ENCODE peak calls at places on chromosomes 11 and 22, in six cellular contexts. C is cardiac muscle cell, R is IMR-90, E is foreskin fibroblast, G is ovary, T is thoracic aorta. D is an unnamed sample.

GRCh38 chr11:28757725-28758515 is 649.7 kb downstream of the METTL15 start:
- DNase-seq in R (peak), G (no peak), C (peak), T (no peak), E (peak), D (no peak)

GRCh38 chr11:1258401-1259075 is 35.7 kb downstream of the MUC5B start:
- DNase-seq in E (no peak), G (no peak), C (no peak), R (no peak), T (no peak), D (no peak)

GRCh38 chr11:42768576-42768975 is 543.2 kb upstream of the API5 start:
- DNase-seq in C (no peak), T (no peak), R (no peak), G (no peak), E (no peak), D (no peak)

GRCh38 chr11:2445107-2445947 is 519 bp downstream of the KCNQ1 start:
- DNase-seq in E (no peak), C (no peak), G (no peak), R (no peak), T (no peak), D (no peak)

GRCh38 chr11:83648610-83649467 is 362.7 kb upstream of the CCDC90B start:
- DNase-seq in R (no peak), E (peak), G (no peak), T (no peak), C (no peak), D (no peak)

GRCh38 chr22:38338772-38339379 is 21.6 kb upstream of the CSNK1E start:
- DNase-seq in G (no peak), T (no peak), R (no peak), E (peak), C (no peak), D (no peak)

GRCh38 chr11:15941206-15941770 is 415.1 kb downstream of the SOX6 start:
- DNase-seq in E (peak), T (no peak), C (peak), R (no peak), G (no peak), D (no peak)

GRCh38 chr11:117185739-117186430 is 7.3 kb downstream of the SIDT2 start:
- DNase-seq in T (no peak), C (no peak), E (no peak), G (no peak), R (no peak), D (peak)

GRCh38 chr22:40156001-40156516 is 21.7 kb upstream of the TNRC6B start:
- DNase-seq in G (peak), C (peak), R (peak), T (no peak), E (peak), D (no peak)

GRCh38 chr11:3139481-3140290 is 25.4 kb downstream of the OSBPL5 start:
- DNase-seq in T (no peak), R (no peak), E (no peak), C (no peak), G (no peak), D (no peak)

GRCh38 chr22:39179401-39179827 is 26.9 kb upstream of the CBX7 start:
- DNase-seq in E (no peak), G (no peak), R (no peak), T (no peak), C (peak), D (no peak)

GRCh38 chr11:10050561-10050960 is 243.5 kb downstream of the SBF2 start:
- DNase-seq in T (no peak), G (no peak), E (peak), R (peak), C (no peak), D (no peak)

GRCh38 chr11:60942207-60942606 is 9.8 kb downstream of the SLC15A3 start:
- DNase-seq in R (no peak), T (no peak), C (no peak), G (no peak), E (no peak), D (no peak)

GRCh38 chr22:38172489-38173155 is 9.0 kb downstream of the PLA2G6 start:
- DNase-seq in T (no peak), R (peak), C (peak), E (peak), G (no peak), D (peak)

GRCh38 chr22:49404020-49404419 is 423.7 kb downstream of the BRD1 start:
- DNase-seq in E (no peak), T (no peak), G (no peak), C (no peak), R (no peak), D (peak)

GRCh38 chr11:93085097-93085496 is 112.7 kb downstream of the SLC36A4 start:
- DNase-seq in R (peak), C (peak), G (no peak), E (no peak), T (no peak), D (no peak)

GRCh38 chr22:37985751-37986281 is 1.5 kb upstream of the SOX10 start:
- DNase-seq in C (no peak), E (no peak), R (no peak), T (no peak), G (no peak), D (peak)

GRCh38 chr11:47264119-47264915 is 5.6 kb upstream of the MADD start:
- DNase-seq in C (no peak), G (no peak), R (peak), T (no peak), E (peak), D (no peak)

GRCh38 chr22:22598144-22598543 is 39.1 kb upstream of the PRAME start:
- DNase-seq in C (no peak), E (no peak), R (no peak), T (no peak), G (no peak), D (no peak)

GRCh38 chr11:66227700-66228099 is 40.7 kb upstream of the RAB1B start:
- DNase-seq in C (no peak), G (no peak), T (no peak), R (no peak), E (no peak), D (no peak)

GRCh38 chr11:132439711-132440300 is 1069.4 kb downstream of the NTM start:
- DNase-seq in E (no peak), G (no peak), T (no peak), C (no peak), R (no peak), D (no peak)

GRCh38 chr11:115711021-115711420 is 206.8 kb upstream of the CADM1 start:
- DNase-seq in T (no peak), G (no peak), C (no peak), E (no peak), R (no peak), D (no peak)

GRCh38 chr11:66113132-66113856 is 43.2 kb downstream of the PACS1 start:
- DNase-seq in R (peak), G (no peak), E (peak), C (peak), T (no peak), D (no peak)

GRCh38 chr11:101748572-101748971 is 164.8 kb upstream of the TRPC6 start:
- DNase-seq in G (no peak), R (no peak), T (no peak), C (no peak), E (no peak), D (no peak)

GRCh38 chr22:20107951-20108756 is 7.8 kb upstream of the RANBP1 start:
- DNase-seq in C (no peak), T (no peak), E (no peak), R (no peak), G (no peak), D (no peak)

GRCh38 chr11:10379433-10379832 is 74.6 kb downstream of the ADM start:
- DNase-seq in E (peak), R (peak), T (no peak), G (no peak), C (peak), D (no peak)

GRCh38 chr11:109795234-109795633 is 298.0 kb upstream of the ZC3H12C start:
- DNase-seq in R (peak), E (peak), C (no peak), T (no peak), G (no peak), D (no peak)

GRCh38 chr11:1785749-1786261 is 22.1 kb upstream of the CTSD start:
- DNase-seq in T (no peak), C (no peak), G (no peak), R (no peak), E (peak), D (no peak)

GRCh38 chr22:41873391-41873790 is 40.5 kb downstream of the SREBF2 start:
- DNase-seq in E (no peak), R (no peak), C (no peak), T (no peak), G (no peak), D (no peak)

GRCh38 chr22:22480940-22481339 is 27.6 kb downstream of the ZNF280B start:
- DNase-seq in C (no peak), G (no peak), E (no peak), R (no peak), T (no peak), D (no peak)

GRCh38 chr22:23817146-23817545 is 21.7 kb downstream of the DERL3 start:
- DNase-seq in R (no peak), G (no peak), E (no peak), C (no peak), T (no peak), D (no peak)

GRCh38 chr22:21571679-21572078 is 4.2 kb downstream of the UBE2L3 start:
- DNase-seq in E (no peak), C (no peak), T (no peak), G (no peak), R (no peak), D (no peak)

GRCh38 chr11:63802637-63803414 is 10.4 kb upstream of the SPINDOC start:
- DNase-seq in R (peak), G (no peak), T (no peak), E (peak), C (peak), D (no peak)

DNA sequence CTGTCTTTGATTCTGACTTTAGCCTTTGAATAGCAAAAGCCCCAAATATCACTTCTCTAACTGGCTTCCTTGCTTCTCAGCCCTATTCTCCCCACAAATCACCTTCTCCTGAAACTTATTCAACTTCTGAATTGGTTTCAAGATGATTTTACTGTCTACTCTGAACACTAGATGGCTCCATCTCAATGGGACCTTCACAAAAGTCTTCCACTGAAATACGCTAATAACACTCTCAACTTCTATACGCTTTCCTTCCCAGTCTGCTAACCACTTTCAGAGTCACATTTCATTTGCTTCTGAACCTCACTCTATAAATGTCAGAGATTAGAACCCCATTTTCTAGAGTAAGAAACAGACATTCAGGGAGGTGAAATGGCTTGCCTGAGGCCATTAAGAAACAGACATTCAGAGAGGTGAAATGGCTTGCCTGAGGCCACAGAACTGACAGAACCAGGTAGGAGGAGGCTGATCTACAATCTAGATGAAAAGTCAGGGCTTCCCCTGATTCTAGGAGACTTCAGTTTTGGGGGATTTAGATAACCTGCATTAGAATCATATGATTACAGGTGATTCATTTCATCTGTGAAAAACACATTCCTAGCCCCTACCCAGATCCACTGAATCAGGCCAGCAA is 20.6 kb downstream of the MORC2 start:
- DNase-seq in G (no peak), R (peak), T (no peak), C (peak), E (peak), D (no peak)
- TF ChIP-seq CTCF in G (peak), R (peak), T (peak), C (peak), E (peak), D (peak)

DNA sequence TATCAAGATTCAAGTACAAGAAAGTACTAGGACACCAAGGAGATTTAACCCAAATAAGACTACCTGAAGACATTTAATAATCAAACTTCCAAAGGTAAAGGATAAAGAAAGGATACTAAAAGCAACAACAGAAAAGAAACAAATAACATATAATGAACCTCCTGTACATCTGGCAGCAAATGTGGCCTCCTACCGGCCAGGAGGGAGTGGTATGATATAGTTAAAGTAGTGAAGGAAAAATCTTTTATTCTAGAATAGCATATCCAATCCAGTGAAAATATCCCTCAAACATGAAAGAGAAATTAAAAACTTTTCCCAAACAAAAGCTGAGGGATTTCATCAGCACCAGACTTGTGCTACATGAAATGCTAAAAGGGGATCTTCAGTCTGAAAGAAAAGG is 104.7 kb upstream of the GUCY1A2 start:
- DNase-seq in R (no peak), G (no peak), T (no peak), C (peak), E (no peak), D (no peak)
- TF ChIP-seq CTCF in R (no peak), G (no peak), T (no peak), C (peak), E (peak), D (no peak)

GRCh38 chr11:67482275-67482735 is 521 bp upstream of the AIP start:
- DNase-seq in R (no peak), C (no peak), T (no peak), G (no peak), E (no peak), D (no peak)

GRCh38 chr11:67484847-67485311 is 2.1 kb downstream of the AIP start:
- DNase-seq in R (no peak), T (no peak), C (no peak), G (no peak), E (no peak), D (no peak)

GRCh38 chr11:67483498-67483798 is 622 bp downstream of the AIP start:
- DNase-seq in E (no peak), T (no peak), R (no peak), C (no peak), G (no peak), D (no peak)

GRCh38 chr11:67483901-67484665 is 1.3 kb downstream of the AIP start:
- DNase-seq in E (no peak), C (no peak), R (no peak), G (no peak), T (no peak), D (no peak)

DNA sequence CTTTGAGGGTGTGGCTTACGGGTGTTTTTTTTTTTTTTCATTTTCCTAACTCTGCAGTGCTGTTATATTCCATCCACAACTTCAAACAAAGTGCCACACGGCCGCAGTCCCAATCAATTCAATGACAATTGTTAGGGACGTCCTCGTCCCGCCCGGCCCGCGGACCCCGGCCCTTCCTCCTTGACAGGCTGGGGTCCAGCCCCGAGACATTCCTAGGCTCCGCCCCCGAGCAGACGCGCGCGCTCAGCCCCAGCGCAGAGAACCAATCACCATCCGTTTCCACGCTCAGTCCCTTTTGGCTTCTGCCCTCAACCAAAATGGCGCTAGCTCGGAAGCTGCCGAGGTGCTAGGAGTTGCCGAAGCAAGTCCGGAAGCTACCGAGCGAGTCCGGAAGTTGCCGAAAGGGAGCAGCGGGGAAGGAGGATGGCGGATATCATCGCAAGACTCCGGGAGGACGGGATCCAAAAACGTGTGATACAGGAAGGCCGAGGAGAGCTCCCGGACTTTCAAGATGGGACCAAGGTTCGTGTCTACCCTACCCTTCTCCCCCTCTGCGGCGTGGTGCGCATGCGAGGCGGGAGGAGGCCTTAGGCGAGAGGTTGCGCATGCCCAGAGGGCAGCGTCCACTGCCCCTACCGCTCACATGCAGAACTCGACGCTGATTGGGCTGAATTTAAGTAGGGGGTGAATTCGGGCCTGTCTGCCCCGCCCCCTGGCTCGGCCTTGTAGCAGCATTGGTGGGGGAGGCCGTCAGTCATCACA is at the start of gene AIP:
- DNase-seq in E (peak), C (peak), R (peak), T (peak), G (peak), D (peak)
- TF ChIP-seq CTCF in E (no peak), C (peak), R (no peak), T (no peak), G (peak), D (peak)

GRCh38 chr22:46937185-46937584 is 174.7 kb downstream of the TBC1D22A start:
- DNase-seq in G (no peak), E (no peak), T (no peak), R (no peak), C (no peak), D (no peak)
- TF ChIP-seq CTCF in G (no peak), E (no peak), T (no peak), R (no peak), C (no peak), D (no peak)

GRCh38 chr11:68388595-68389198 is 71.9 kb upstream of the PPP6R3 start:
- DNase-seq in E (no peak), T (no peak), R (no peak), C (no peak), G (no peak), D (no peak)

GRCh38 chr11:68385128-68385527 is 72.7 kb downstream of the LRP5 start:
- DNase-seq in C (no peak), G (no peak), T (no peak), R (no peak), E (no peak), D (no peak)

GRCh38 chr11:68386331-68386978 is 74.1 kb downstream of the LRP5 start:
- DNase-seq in G (no peak), C (no peak), E (no peak), R (no peak), T (no peak), D (no peak)

GRCh38 chr11:68390315-68390714 is 70.2 kb upstream of the PPP6R3 start:
- DNase-seq in T (no peak), R (no peak), G (no peak), C (no peak), E (no peak), D (no peak)

GRCh38 chr11:68387840-68388239 is 72.7 kb upstream of the PPP6R3 start:
- DNase-seq in R (no peak), C (no peak), E (no peak), G (no peak), T (no peak), D (no peak)
- TF ChIP-seq CTCF in R (no peak), C (no peak), E (no peak), G (no peak), T (no peak), D (no peak)

GRCh38 chr11:17538731-17539130 is 5.5 kb downstream of the USH1C start:
- DNase-seq in E (no peak), T (no peak), R (no peak), G (no peak), C (no peak), D (no peak)
- TF ChIP-seq CTCF in E (no peak), T (no peak), R (no peak), G (no peak), C (no peak), D (no peak)

GRCh38 chr11:133984828-133985227 is 28.1 kb upstream of the IGSF9B start:
- DNase-seq in T (no peak), E (no peak), R (no peak), C (no peak), G (no peak), D (no peak)

GRCh38 chr11:133985981-133986380 is 29.2 kb upstream of the IGSF9B start:
- DNase-seq in C (no peak), R (no peak), G (no peak), T (no peak), E (no peak), D (no peak)

GRCh38 chr11:133982901-133983300 is 26.1 kb upstream of the IGSF9B start:
- DNase-seq in R (no peak), E (no peak), T (no peak), C (no peak), G (no peak), D (no peak)

GRCh38 chr11:133982151-133982550 is 25.4 kb upstream of the IGSF9B start:
- DNase-seq in R (no peak), T (no peak), G (no peak), E (no peak), C (no peak), D (no peak)

GRCh38 chr11:133983660-133984316 is 27.0 kb upstream of the IGSF9B start:
- DNase-seq in E (no peak), T (no peak), C (no peak), G (no peak), R (no peak), D (no peak)
- TF ChIP-seq CTCF in E (no peak), T (no peak), C (no peak), G (no peak), R (no peak), D (no peak)

DNA sequence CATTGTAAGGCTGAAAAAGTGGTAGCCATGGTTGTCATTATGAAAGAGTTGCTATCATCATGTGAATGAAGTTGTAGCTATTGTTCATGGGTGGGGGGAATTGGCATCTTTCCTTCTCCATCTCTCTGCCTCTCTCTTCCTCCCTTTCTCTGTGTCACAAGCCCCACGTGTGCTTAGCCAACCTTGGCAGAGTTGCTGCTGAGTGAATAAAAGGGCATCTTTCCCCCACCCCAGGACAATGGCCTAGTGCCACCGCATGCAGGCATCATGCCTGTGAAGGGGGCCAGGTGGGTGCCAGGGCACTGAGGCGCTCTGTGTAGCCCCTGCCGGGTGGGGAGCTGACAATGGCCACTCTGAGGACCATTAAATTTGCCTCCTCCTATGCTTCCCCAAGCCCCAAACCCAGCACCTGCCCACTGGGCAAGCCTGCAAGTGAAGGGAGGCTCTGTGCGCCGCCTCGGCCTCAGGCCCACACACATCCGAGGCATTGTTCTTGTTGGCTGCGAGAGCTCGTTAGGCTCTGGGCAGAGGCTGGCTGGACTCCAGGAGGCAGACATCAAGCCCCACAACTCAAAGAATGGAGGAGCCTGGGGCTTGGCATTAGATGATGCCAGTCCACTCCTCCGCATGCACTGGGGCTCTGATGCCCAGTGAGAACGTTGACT is 103.9 kb downstream of the SEZ6L start:
- DNase-seq in T (no peak), G (no peak), C (no peak), E (no peak), R (no peak), D (peak)
- TF ChIP-seq CTCF in T (no peak), G (no peak), C (no peak), E (no peak), R (no peak), D (no peak)

D was measured in dorsolateral prefrontal cortex.